ENCODE peak calls at places on chromosomes 4 and X, in five cellular contexts. One of them, this sample, is unnamed.

GRCh38 chr4:72858328-72858727 is 211.2 kb downstream of the COX18 start:
- DNase-seq in body of pancreas: no peak
- DNase-seq in pancreas: no peak
- DNase-seq in DND-41: no peak
- DNase-seq in GM04503: peak
- DNase-seq in this sample: no peak

GRCh38 chr4:162456106-162456505 is 292.3 kb upstream of the FSTL5 start:
- DNase-seq in body of pancreas: no peak
- DNase-seq in GM04503: no peak
- DNase-seq in DND-41: no peak
- DNase-seq in pancreas: no peak
- DNase-seq in this sample: no peak

GRCh38 chr4:26067035-26067434 is 153.0 kb downstream of the SMIM20 start:
- DNase-seq in pancreas: no peak
- DNase-seq in GM04503: no peak
- DNase-seq in DND-41: no peak
- DNase-seq in body of pancreas: no peak
- DNase-seq in this sample: no peak

GRCh38 chrX:136767104-136767941 is 13.4 kb downstream of the ARHGEF6 start:
- DNase-seq in body of pancreas: peak
- DNase-seq in GM04503: no peak
- DNase-seq in DND-41: no peak
- DNase-seq in pancreas: peak
- DNase-seq in this sample: peak

GRCh38 chrX:38837389-38837788 is 36.1 kb downstream of the MID1IP1 start:
- DNase-seq in DND-41: no peak
- DNase-seq in GM04503: no peak
- DNase-seq in pancreas: no peak
- DNase-seq in body of pancreas: no peak
- DNase-seq in this sample: no peak

GRCh38 chrX:47501226-47502071 is 18.4 kb upstream of the ZNF41 start:
- DNase-seq in DND-41: no peak
- DNase-seq in GM04503: peak
- DNase-seq in pancreas: no peak
- DNase-seq in body of pancreas: no peak
- DNase-seq in this sample: no peak

GRCh38 chr4:165464813-165465381 is 86.1 kb downstream of the CPE start:
- DNase-seq in pancreas: no peak
- DNase-seq in DND-41: peak
- DNase-seq in body of pancreas: peak
- DNase-seq in GM04503: no peak
- DNase-seq in this sample: no peak

GRCh38 chr4:17934286-17934685 is 87.3 kb downstream of the LCORL start:
- DNase-seq in pancreas: no peak
- DNase-seq in DND-41: no peak
- DNase-seq in GM04503: no peak
- DNase-seq in body of pancreas: no peak
- DNase-seq in this sample: no peak